ENCODE peak calls at places on chromosomes 2 and 18, in seven cellular contexts. H is skeletal muscle cell; N is progenitor cell of endocrine pancreas; I is HS-5; W is DMS 273 treated with DMSO at 0.1 percent for 48 hours; U is stimulated activated CD4-positive, alpha-beta T cell treated with anti-CD3 and anti-CD28 coated beads, TNF-alpha, amount 100 ng/mL, for 4 hours; X is astrocyte of the spinal cord. Q is an unnamed sample.

GRCh38 chr18:75273817-75274216 is 63.2 kb downstream of the TSHZ1 start:
- DNase-seq in N (no peak), I (no peak), X (no peak), H (no peak), U (no peak), W (no peak), Q (no peak)

GRCh38 chr2:109202486-109202885 is 73.5 kb downstream of the SH3RF3 start:
- DNase-seq in I (no peak), X (no peak), U (no peak), H (no peak), W (no peak), N (no peak), Q (no peak)

GRCh38 chr18:59822612-59823275 is 77.1 kb upstream of the PMAIP1 start:
- DNase-seq in I (no peak), U (no peak), H (no peak), N (no peak), W (no peak), X (no peak), Q (no peak)

GRCh38 chr2:96895032-96895708 is 25.3 kb upstream of the SEMA4C start:
- DNase-seq in N (no peak), H (no peak), W (no peak), I (no peak), U (no peak), X (no peak), Q (no peak)

GRCh38 chr18:27903906-27904305 is 273.0 kb downstream of the CDH2 start:
- DNase-seq in I (no peak), N (no peak), X (no peak), U (no peak), H (no peak), W (no peak), Q (no peak)

GRCh38 chr2:147440694-147441093 is 404.1 kb upstream of the ACVR2A start:
- DNase-seq in N (no peak), W (no peak), U (no peak), X (no peak), I (no peak), H (no peak), Q (no peak)

GRCh38 chr18:40867452-40867851 is 1087.6 kb upstream of the PIK3C3 start:
- DNase-seq in N (no peak), W (no peak), H (peak; percentile 92), U (no peak), I (peak; percentile 53), X (peak; percentile 78), Q (no peak)

GRCh38 chr18:66894851-66895250 is 291.0 kb upstream of the CDH19 start:
- DNase-seq in I (no peak), X (no peak), N (no peak), H (no peak), W (no peak), U (no peak), Q (no peak)

GRCh38 chr2:231696004-231696367 is 12.3 kb upstream of the PTMA start:
- DNase-seq in I (no peak), U (no peak), X (no peak), H (peak; percentile 66), N (no peak), W (no peak), Q (no peak)

GRCh38 chr2:32732135-32732534 is 104.3 kb downstream of the TTC27 start:
- DNase-seq in X (no peak), U (no peak), H (no peak), W (no peak), I (no peak), N (no peak), Q (no peak)

GRCh38 chr2:65064728-65065552 is 8.7 kb downstream of the CEP68 start:
- DNase-seq in W (peak; percentile 96), X (peak; percentile 93), I (peak; percentile 69), H (peak; percentile 98), U (no peak), N (no peak), Q (peak; percentile 78)

GRCh38 chr2:16665746-16666452 is at the start of gene CYRIA:
- DNase-seq in I (no peak), U (no peak), W (no peak), H (no peak), X (peak; percentile 35), N (peak; percentile 42), Q (peak; percentile 82)

GRCh38 chr2:181196401-181196800 is 216.0 kb downstream of the UBE2E3 start:
- DNase-seq in W (no peak), N (no peak), X (no peak), I (no peak), H (no peak), U (no peak), Q (no peak)

GRCh38 chr2:165952085-165952484 is 1.5 kb downstream of the TTC21B start:
- DNase-seq in I (no peak), U (no peak), H (no peak), W (no peak), N (no peak), X (no peak), Q (no peak)

GRCh38 chr2:84526562-84526961 is 10.3 kb downstream of the DNAH6 start:
- DNase-seq in I (no peak), U (no peak), N (no peak), X (no peak), W (no peak), H (no peak), Q (no peak)

GRCh38 chr2:184562532-184562931 is 35.8 kb upstream of the ZNF804A start:
- DNase-seq in U (no peak), X (no peak), N (no peak), I (no peak), W (no peak), H (peak; percentile 38), Q (no peak)